ENCODE peak calls at places on chromosomes 16 and 17, in six cellular contexts. One of them, this sample, is unnamed.

GRCh38 chr16:82793550-82794244 is 166.9 kb downstream of the CDH13 start:
- DNase-seq in HepG2: no peak
- DNase-seq in heart left ventricle: no peak
- DNase-seq in A549: no peak
- DNase-seq in tibial nerve: no peak
- DNase-seq in body of pancreas: no peak
- DNase-seq in this sample: no peak

GRCh38 chr17:6245301-6245810 is 175.2 kb downstream of the WSCD1 start:
- DNase-seq in HepG2: no peak
- DNase-seq in heart left ventricle: no peak
- DNase-seq in A549: no peak
- DNase-seq in tibial nerve: no peak
- DNase-seq in body of pancreas: no peak
- DNase-seq in this sample: no peak

GRCh38 chr16:55655709-55656694 is at the start of gene SLC6A2:
- DNase-seq in HepG2: no peak
- DNase-seq in heart left ventricle: no peak
- DNase-seq in A549: peak; percentile 39
- DNase-seq in tibial nerve: no peak
- DNase-seq in body of pancreas: no peak
- DNase-seq in this sample: no peak

GRCh38 chr17:62625870-62626200 is 1.6 kb upstream of the MRC2 start:
- DNase-seq in HepG2: no peak
- DNase-seq in heart left ventricle: no peak
- DNase-seq in A549: no peak
- DNase-seq in tibial nerve: no peak
- DNase-seq in body of pancreas: no peak
- DNase-seq in this sample: no peak

GRCh38 chr16:84312783-84313382 is 18.2 kb downstream of the WFDC1 start:
- DNase-seq in HepG2: no peak
- DNase-seq in heart left ventricle: no peak
- DNase-seq in A549: no peak
- DNase-seq in tibial nerve: no peak
- DNase-seq in body of pancreas: no peak
- DNase-seq in this sample: no peak

GRCh38 chr16:17448640-17449638 is 21.8 kb downstream of the XYLT1 start:
- DNase-seq in HepG2: no peak
- DNase-seq in heart left ventricle: peak; percentile 51
- DNase-seq in A549: no peak
- DNase-seq in tibial nerve: peak; percentile 24
- DNase-seq in body of pancreas: no peak
- DNase-seq in this sample: peak; percentile 39

GRCh38 chr16:11793840-11794239 is 3.2 kb downstream of the ZC3H7A start:
- DNase-seq in HepG2: no peak
- DNase-seq in heart left ventricle: peak; percentile 39
- DNase-seq in A549: no peak
- DNase-seq in tibial nerve: no peak
- DNase-seq in body of pancreas: no peak
- DNase-seq in this sample: no peak

GRCh38 chr16:31128711-31129567 is 6.6 kb downstream of the PRSS8 start:
- DNase-seq in HepG2: no peak
- DNase-seq in heart left ventricle: peak; percentile 69
- DNase-seq in A549: no peak
- DNase-seq in tibial nerve: no peak
- DNase-seq in body of pancreas: peak; percentile 66
- DNase-seq in this sample: no peak

DNA sequence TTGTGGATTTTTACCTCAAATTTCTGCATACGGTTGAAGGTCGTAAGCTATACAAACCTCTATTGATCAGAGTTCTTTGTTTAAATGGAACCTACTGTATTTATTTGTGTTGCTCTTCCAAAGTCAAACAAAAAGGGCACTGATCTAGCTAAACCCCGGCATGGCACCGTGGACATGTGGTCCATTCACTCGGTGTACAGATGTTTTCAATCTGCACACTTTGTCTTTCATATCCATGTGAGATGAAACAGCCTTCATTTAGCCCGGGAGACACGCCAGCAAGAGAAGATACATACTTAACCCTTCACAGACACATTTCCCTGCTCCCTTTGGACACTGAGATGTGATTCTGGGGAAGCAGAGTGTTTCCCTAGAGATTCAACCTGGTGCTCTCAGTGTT is 238.3 kb upstream of the MAF start:
- DNase-seq in HepG2: no peak
- DNase-seq in heart left ventricle: no peak
- DNase-seq in A549: no peak
- DNase-seq in tibial nerve: no peak
- DNase-seq in body of pancreas: no peak
- DNase-seq in this sample: no peak
- H3K27ac ChIP-seq in HepG2: no peak overlapping the region
- H3K27ac ChIP-seq in heart left ventricle: no peak overlapping the region
- H3K27ac ChIP-seq in A549: no peak overlapping the region
- H3K27ac ChIP-seq in tibial nerve: no peak overlapping the region
- H3K27ac ChIP-seq in body of pancreas: no peak overlapping the region
- H3K27ac ChIP-seq in this sample: no peak overlapping the region

GRCh38 chr17:22510504-22510903 is 818.2 kb downstream of the KCNJ18 start:
- DNase-seq in HepG2: no peak
- DNase-seq in heart left ventricle: no peak
- DNase-seq in A549: no peak
- DNase-seq in tibial nerve: no peak
- DNase-seq in body of pancreas: no peak
- DNase-seq in this sample: no peak

GRCh38 chr17:22512506-22512905 is 820.2 kb downstream of the KCNJ18 start:
- DNase-seq in HepG2: no peak
- DNase-seq in heart left ventricle: no peak
- DNase-seq in A549: no peak
- DNase-seq in tibial nerve: no peak
- DNase-seq in body of pancreas: no peak
- DNase-seq in this sample: no peak

GRCh38 chr17:22512997-22513538 is 820.7 kb downstream of the KCNJ18 start:
- DNase-seq in HepG2: no peak
- DNase-seq in heart left ventricle: no peak
- DNase-seq in A549: peak; percentile 11
- DNase-seq in tibial nerve: no peak
- DNase-seq in body of pancreas: no peak
- DNase-seq in this sample: no peak

GRCh38 chr17:22511431-22511830 is 819.1 kb downstream of the KCNJ18 start:
- DNase-seq in HepG2: no peak
- DNase-seq in heart left ventricle: no peak
- DNase-seq in A549: no peak
- DNase-seq in tibial nerve: no peak
- DNase-seq in body of pancreas: no peak
- DNase-seq in this sample: no peak

DNA sequence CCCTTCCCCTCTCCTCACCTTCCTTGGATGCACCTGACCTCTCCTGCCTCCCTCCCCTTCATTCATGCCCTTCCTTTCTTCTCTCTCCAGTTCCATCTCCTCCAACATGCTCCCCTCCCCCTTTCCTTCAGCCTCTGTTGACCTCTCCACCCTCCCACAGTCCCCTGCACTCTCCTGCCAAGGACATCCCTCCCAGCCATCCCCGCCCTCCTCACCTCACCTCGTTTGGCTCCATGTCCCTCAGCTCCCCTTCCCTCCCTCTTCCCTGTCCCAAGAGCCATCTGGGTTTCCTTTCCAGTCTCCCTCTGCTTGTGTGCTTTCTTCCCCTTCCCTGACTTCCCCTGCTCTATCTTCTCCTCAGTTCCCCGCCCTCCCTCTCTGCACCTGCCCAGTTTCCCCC is 819.7 kb downstream of the KCNJ18 start:
- DNase-seq in HepG2: no peak
- DNase-seq in heart left ventricle: no peak
- DNase-seq in A549: no peak
- DNase-seq in tibial nerve: no peak
- DNase-seq in body of pancreas: no peak
- DNase-seq in this sample: no peak
- H3K9me3 ChIP-seq in HepG2: no peaks in the 10 kb centered on the region
- H3K9me3 ChIP-seq in heart left ventricle: no peaks in the 10 kb centered on the region
- H3K9me3 ChIP-seq in A549: no peaks in the 10 kb centered on the region
- H3K9me3 ChIP-seq in tibial nerve: no peaks in the 10 kb centered on the region
- H3K9me3 ChIP-seq in body of pancreas: no peaks in the 10 kb centered on the region
- H3K9me3 ChIP-seq in this sample: no peaks in the 10 kb centered on the region

GRCh38 chr17:29172589-29172988 is 7.6 kb downstream of the MYO18A start:
- DNase-seq in HepG2: no peak
- DNase-seq in heart left ventricle: no peak
- DNase-seq in A549: no peak
- DNase-seq in tibial nerve: no peak
- DNase-seq in body of pancreas: peak; percentile 38
- DNase-seq in this sample: peak; percentile 69

GRCh38 chr17:29167393-29168078 is 12.7 kb downstream of the MYO18A start:
- DNase-seq in HepG2: no peak
- DNase-seq in heart left ventricle: no peak
- DNase-seq in A549: no peak
- DNase-seq in tibial nerve: no peak
- DNase-seq in body of pancreas: no peak
- DNase-seq in this sample: no peak

GRCh38 chr17:29168079-29168758 is 12.0 kb downstream of the MYO18A start:
- DNase-seq in HepG2: no peak
- DNase-seq in heart left ventricle: peak; percentile 35
- DNase-seq in A549: no peak
- DNase-seq in tibial nerve: no peak
- DNase-seq in body of pancreas: no peak
- DNase-seq in this sample: no peak

GRCh38 chr17:29170682-29171081 is 9.5 kb downstream of the MYO18A start:
- DNase-seq in HepG2: no peak
- DNase-seq in heart left ventricle: no peak
- DNase-seq in A549: no peak
- DNase-seq in tibial nerve: no peak
- DNase-seq in body of pancreas: no peak
- DNase-seq in this sample: no peak

GRCh38 chr17:29169806-29170591 is 10.2 kb downstream of the MYO18A start:
- DNase-seq in HepG2: no peak
- DNase-seq in heart left ventricle: no peak
- DNase-seq in A549: no peak
- DNase-seq in tibial nerve: no peak
- DNase-seq in body of pancreas: no peak
- DNase-seq in this sample: peak; percentile 83
- TF ChIP-seq POLR2A in HepG2: peak; percentile 39
- TF ChIP-seq POLR2A in heart left ventricle: no peak
- TF ChIP-seq POLR2A in A549: no peak
- TF ChIP-seq POLR2A in tibial nerve: no peak
- TF ChIP-seq POLR2A in body of pancreas: no peak
- TF ChIP-seq POLR2A in this sample: no peak

GRCh38 chr17:67400193-67400592 is 23.1 kb downstream of the PITPNC1 start:
- DNase-seq in HepG2: no peak
- DNase-seq in heart left ventricle: no peak
- DNase-seq in A549: no peak
- DNase-seq in tibial nerve: no peak
- DNase-seq in body of pancreas: no peak
- DNase-seq in this sample: no peak
- H3K27ac ChIP-seq in HepG2: no peak overlapping the region
- H3K27ac ChIP-seq in heart left ventricle: peak overlapping the region; percentile 11
- H3K27ac ChIP-seq in A549: no peak overlapping the region
- H3K27ac ChIP-seq in tibial nerve: no peak overlapping the region
- H3K27ac ChIP-seq in body of pancreas: no peak overlapping the region
- H3K27ac ChIP-seq in this sample: peak overlapping the region; percentile 3

GRCh38 chr17:16888413-16889087 is 83.4 kb downstream of the TNFRSF13B start:
- DNase-seq in HepG2: no peak
- DNase-seq in heart left ventricle: no peak
- DNase-seq in A549: no peak
- DNase-seq in tibial nerve: no peak
- DNase-seq in body of pancreas: no peak
- DNase-seq in this sample: no peak

GRCh38 chr17:16886655-16887322 is 85.1 kb downstream of the TNFRSF13B start:
- DNase-seq in HepG2: no peak
- DNase-seq in heart left ventricle: no peak
- DNase-seq in A549: no peak
- DNase-seq in tibial nerve: no peak
- DNase-seq in body of pancreas: no peak
- DNase-seq in this sample: no peak

GRCh38 chr17:16887523-16888095 is 84.3 kb downstream of the TNFRSF13B start:
- DNase-seq in HepG2: no peak
- DNase-seq in heart left ventricle: no peak
- DNase-seq in A549: no peak
- DNase-seq in tibial nerve: no peak
- DNase-seq in body of pancreas: no peak
- DNase-seq in this sample: no peak

DNA sequence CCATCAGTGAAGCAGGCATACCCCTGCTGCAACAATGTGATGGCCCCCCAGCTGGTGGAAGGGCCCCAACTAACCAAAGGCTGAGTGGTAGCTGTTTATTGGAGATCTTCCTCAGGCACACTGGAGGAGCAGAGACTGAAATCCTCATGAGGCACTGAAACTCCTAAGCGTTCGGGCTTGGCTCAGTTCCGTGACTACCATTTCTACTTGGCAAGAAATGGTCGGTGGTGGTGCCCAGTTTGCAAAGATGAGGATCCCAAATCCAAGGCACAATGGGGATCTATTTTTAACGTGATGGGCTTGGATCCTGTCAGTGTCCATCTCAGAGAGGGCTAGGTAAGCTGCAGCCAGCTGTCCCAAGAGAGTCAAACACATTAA is 82.8 kb downstream of the TNFRSF13B start:
- DNase-seq in HepG2: no peak
- DNase-seq in heart left ventricle: no peak
- DNase-seq in A549: no peak
- DNase-seq in tibial nerve: no peak
- DNase-seq in body of pancreas: no peak
- DNase-seq in this sample: no peak
- H3K9me3 ChIP-seq in HepG2: no peaks in the 10 kb centered on the region
- H3K9me3 ChIP-seq in heart left ventricle: no peaks in the 10 kb centered on the region
- H3K9me3 ChIP-seq in A549: no peaks in the 10 kb centered on the region
- H3K9me3 ChIP-seq in tibial nerve: no peaks in the 10 kb centered on the region
- H3K9me3 ChIP-seq in body of pancreas: no peaks in the 10 kb centered on the region
- H3K9me3 ChIP-seq in this sample: no peaks in the 10 kb centered on the region

DNA sequence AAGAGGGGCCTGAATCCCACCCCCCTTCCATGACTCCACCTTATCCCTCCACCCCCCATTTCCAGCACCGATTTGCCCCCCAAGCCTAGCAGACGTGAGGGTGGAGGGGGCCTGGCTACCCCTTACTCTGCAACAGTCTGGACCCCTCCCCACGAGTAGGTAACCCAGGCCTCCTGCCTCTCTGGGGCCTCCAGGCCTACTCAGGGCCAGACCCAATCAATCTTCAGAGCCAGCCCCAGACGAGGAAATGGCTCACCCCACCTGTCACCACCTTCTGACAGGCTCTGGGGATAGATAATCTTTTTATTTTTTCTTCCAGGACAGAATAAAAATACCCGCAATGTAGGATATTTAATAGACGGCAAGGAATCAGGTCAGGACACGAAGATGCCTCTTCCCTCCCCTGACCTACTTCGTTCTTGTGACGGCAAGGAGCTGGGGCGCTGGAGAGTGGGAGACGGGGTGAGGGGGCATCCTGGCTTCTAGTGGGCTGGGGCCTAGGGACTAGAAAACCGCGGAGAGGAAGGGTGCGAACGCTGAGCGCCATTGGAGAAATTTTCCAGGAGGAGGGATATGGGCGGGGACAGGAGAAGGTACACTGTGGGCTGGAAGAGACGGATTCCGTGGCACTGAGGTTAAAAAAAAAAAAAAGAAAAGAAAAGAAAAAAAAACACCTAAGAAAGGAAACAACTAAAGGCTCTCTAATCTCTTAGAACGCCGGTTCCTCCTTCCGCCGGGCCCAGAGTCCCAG is 872 bp upstream of the PLXDC1 start:
- DNase-seq in HepG2: no peak
- DNase-seq in heart left ventricle: peak; percentile 56
- DNase-seq in A549: no peak
- DNase-seq in tibial nerve: peak; percentile 41
- DNase-seq in body of pancreas: no peak
- DNase-seq in this sample: no peak
- TF ChIP-seq POLR2A in HepG2: no peak
- TF ChIP-seq POLR2A in heart left ventricle: no peak
- TF ChIP-seq POLR2A in A549: no peak
- TF ChIP-seq POLR2A in tibial nerve: no peak
- TF ChIP-seq POLR2A in body of pancreas: no peak
- TF ChIP-seq POLR2A in this sample: no peak

GRCh38 chr17:10729334-10730193 is at the start of gene TMEM220:
- DNase-seq in HepG2: peak; percentile 26
- DNase-seq in heart left ventricle: peak; percentile 89
- DNase-seq in A549: peak; percentile 74
- DNase-seq in tibial nerve: peak; percentile 64
- DNase-seq in body of pancreas: peak; percentile 76
- DNase-seq in this sample: peak; percentile 86
- H3K27ac ChIP-seq in HepG2: peak within 1 kb of the TSS; percentile 55
- H3K27ac ChIP-seq in heart left ventricle: peak within 1 kb of the TSS; percentile 90
- H3K27ac ChIP-seq in A549: peak within 1 kb of the TSS; percentile 69
- H3K27ac ChIP-seq in tibial nerve: peak within 1 kb of the TSS; percentile 97
- H3K27ac ChIP-seq in body of pancreas: peak within 1 kb of the TSS; percentile 95
- H3K27ac ChIP-seq in this sample: peak within 1 kb of the TSS; percentile 99